ENCODE peak calls at places on chromosomes 4 and X, in six cellular contexts. B, F, V, G, L and I are unnamed samples.

GRCh38 chr4:158261480-158261879 is 51.2 kb downstream of the TMEM144 start:
- DNase-seq in V (no peak), G (no peak), F (no peak), B (no peak), L (no peak), I (no peak)

GRCh38 chr4:126137782-126138170 is 823.0 kb downstream of the FAT4 start:
- DNase-seq in F (no peak), V (no peak), G (no peak), L (no peak), B (no peak), I (no peak)

GRCh38 chrX:136819026-136819425 is 38.3 kb upstream of the ARHGEF6 start:
- DNase-seq in B (no peak), V (no peak), F (no peak), G (no peak), L (no peak), I (no peak)

GRCh38 chr4:123452585-123452984 is 56.0 kb downstream of the SPRY1 start:
- DNase-seq in B (peak), L (peak), G (peak), V (no peak), F (no peak), I (no peak)

GRCh38 chr4:70570796-70571195 is 21.3 kb upstream of the AMBN start:
- DNase-seq in V (no peak), L (no peak), B (no peak), F (no peak), G (no peak), I (no peak)

GRCh38 chr4:141575884-141576283 is 60.5 kb upstream of the IL15 start:
- DNase-seq in B (peak), V (no peak), G (no peak), F (no peak), L (no peak), I (no peak)

GRCh38 chr4:94534401-94535312 is 82.9 kb downstream of the PDLIM5 start:
- DNase-seq in B (no peak), L (no peak), F (no peak), G (no peak), V (no peak), I (no peak)

GRCh38 chrX:140040397-140040796 is 75.1 kb upstream of the CXorf66 start:
- DNase-seq in G (no peak), V (no peak), L (peak), B (peak), F (peak), I (no peak)

GRCh38 chr4:6753103-6753560 is 29.4 kb upstream of the KIAA0232 start:
- DNase-seq in G (no peak), F (peak), B (no peak), L (no peak), V (no peak), I (no peak)

GRCh38 chr4:139530833-139531427 is 25.1 kb downstream of the SETD7 start:
- DNase-seq in L (no peak), V (no peak), F (peak), B (peak), G (no peak), I (no peak)

GRCh38 chr4:184267206-184267608 is 49.5 kb upstream of the ENPP6 start:
- DNase-seq in V (no peak), F (no peak), G (no peak), L (no peak), B (no peak), I (no peak)

GRCh38 chr4:133694416-133694815 is 507.2 kb downstream of the PABPC4L start:
- DNase-seq in V (no peak), F (no peak), G (no peak), L (peak), B (no peak), I (no peak)

GRCh38 chrX:17986977-17987376 is 125.9 kb upstream of the RAI2 start:
- DNase-seq in G (no peak), L (no peak), V (no peak), F (no peak), B (no peak), I (no peak)

GRCh38 chr4:73606465-73606974 is 13.7 kb downstream of the RASSF6 start:
- DNase-seq in L (no peak), B (peak), F (no peak), G (no peak), V (no peak), I (no peak)

GRCh38 chr4:145909331-145909730 is 29.3 kb downstream of the ZNF827 start:
- DNase-seq in V (no peak), B (peak), G (peak), F (peak), L (no peak), I (no peak)

GRCh38 chr4:140363051-140363450 is 10.4 kb upstream of the SCOC start:
- DNase-seq in G (no peak), F (no peak), B (no peak), V (no peak), L (no peak), I (no peak)

GRCh38 chr4:99947608-99948007 is 1.2 kb upstream of the DNAJB14 start:
- DNase-seq in B (no peak), L (no peak), G (no peak), F (no peak), V (no peak), I (no peak)

GRCh38 chr4:40281099-40281498 is 54.0 kb upstream of the CHRNA9 start:
- DNase-seq in L (no peak), V (no peak), F (no peak), G (no peak), B (no peak), I (no peak)

GRCh38 chr4:59655996-59656395 is 1544.1 kb upstream of the ADGRL3 start:
- DNase-seq in L (no peak), B (peak), V (no peak), G (no peak), F (no peak), I (no peak)

GRCh38 chrX:19991350-19991718 is 473 bp upstream of the BCLAF3 start:
- DNase-seq in L (no peak), F (no peak), V (no peak), G (no peak), B (no peak), I (no peak)

GRCh38 chr4:113541933-113542332 is 219.6 kb downstream of the CAMK2D start:
- DNase-seq in G (no peak), L (no peak), B (no peak), F (no peak), V (no peak), I (no peak)

GRCh38 chr4:183370786-183371185 is 48.6 kb upstream of the CLDN24 start:
- DNase-seq in L (no peak), V (no peak), B (no peak), F (no peak), G (no peak), I (no peak)

GRCh38 chr4:64857198-64857597 is 447.9 kb upstream of the TECRL start:
- DNase-seq in V (no peak), B (peak), L (peak), G (no peak), F (no peak), I (no peak)

GRCh38 chr4:6991771-6992557 is 51.2 kb upstream of the TADA2B start:
- DNase-seq in G (peak), V (peak), B (peak), L (peak), F (no peak), I (no peak)

GRCh38 chrX:134725103-134725690 is 66.9 kb upstream of the PLAC1 start:
- DNase-seq in B (peak), G (no peak), L (no peak), F (no peak), V (no peak), I (no peak)

GRCh38 chrX:102832661-102833060 is 104.4 kb upstream of the RAB40AL start:
- DNase-seq in V (no peak), B (peak), G (no peak), L (peak), F (no peak), I (no peak)

GRCh38 chr4:145938618-145939177 is at the start of gene ZNF827:
- DNase-seq in L (peak), B (peak), G (peak), F (peak), V (peak), I (peak)

GRCh38 chr4:174222266-174222872 is 61.1 kb downstream of the FBXO8 start:
- DNase-seq in F (peak), L (no peak), B (peak), V (no peak), G (no peak), I (no peak)

GRCh38 chrX:20026278-20026677 is 35.4 kb upstream of the BCLAF3 start:
- DNase-seq in G (no peak), V (no peak), F (no peak), L (peak), B (peak), I (no peak)

GRCh38 chrX:21745756-21746155 is 12.2 kb downstream of the SMPX start:
- DNase-seq in G (no peak), F (peak), L (no peak), V (no peak), B (peak), I (no peak)

GRCh38 chr4:73908965-73909364 is 39.8 kb downstream of the CXCL1 start:
- DNase-seq in L (no peak), B (no peak), V (no peak), F (no peak), G (no peak), I (no peak)

GRCh38 chr4:71366776-71367175 is 28.0 kb downstream of the SLC4A4 start:
- DNase-seq in G (no peak), L (no peak), B (no peak), V (no peak), F (no peak), I (no peak)

GRCh38 chr4:110702326-110702725 is 79.4 kb upstream of the PITX2 start:
- DNase-seq in L (no peak), F (no peak), G (no peak), B (no peak), V (no peak), I (no peak)

GRCh38 chrX:154840856-154841255 is 6.4 kb upstream of the SMIM9 start:
- DNase-seq in B (peak), F (peak), G (no peak), L (peak), V (no peak), I (no peak)

GRCh38 chr4:95640337-95640736 is 91.6 kb upstream of the UNC5C start:
- DNase-seq in V (no peak), F (no peak), B (no peak), G (no peak), L (no peak), I (no peak)

GRCh38 chr4:72631296-72631695 is 62.3 kb upstream of the ADAMTS3 start:
- DNase-seq in B (peak), G (no peak), V (no peak), F (no peak), L (peak), I (no peak)

GRCh38 chrX:40314070-40314469 is 216.3 kb upstream of the BCOR start:
- DNase-seq in B (no peak), F (no peak), G (no peak), V (no peak), L (no peak), I (no peak)

GRCh38 chr4:132792305-132792704 is 356.8 kb upstream of the PCDH10 start:
- DNase-seq in G (no peak), L (no peak), F (no peak), B (peak), V (no peak), I (no peak)

GRCh38 chr4:109390369-109390768 is 43.2 kb upstream of the SEC24B start:
- DNase-seq in F (no peak), B (no peak), V (no peak), L (no peak), G (no peak), I (no peak)

GRCh38 chr4:24067781-24068193 is 177.9 kb upstream of the PPARGC1A start:
- DNase-seq in F (peak), B (peak), V (no peak), G (no peak), L (peak), I (no peak)

GRCh38 chrX:106999002-106999975 is 723 bp downstream of the MORC4 start:
- DNase-seq in V (no peak), B (peak), L (peak), G (peak), F (peak), I (no peak)
- TF ChIP-seq CTCF in V (peak), B (peak), L (peak), G (peak), F (no peak), I (no peak)

GRCh38 chrX:149487292-149487691 is 17.8 kb downstream of the IDS start:
- DNase-seq in B (peak), F (no peak), L (no peak), V (no peak), G (no peak), I (no peak)
- TF ChIP-seq CTCF in B (peak), F (peak), L (peak), V (no peak), G (no peak), I (peak)

GRCh38 chrX:36909584-36909983 is 98.6 kb upstream of the FAM47C start:
- DNase-seq in V (no peak), G (no peak), B (no peak), L (no peak), F (no peak), I (no peak)

GRCh38 chrX:36913551-36913950 is 94.6 kb upstream of the FAM47C start:
- DNase-seq in L (no peak), V (no peak), G (no peak), F (no peak), B (no peak), I (no peak)

GRCh38 chrX:36908801-36909403 is 99.3 kb upstream of the FAM47C start:
- DNase-seq in G (no peak), V (no peak), L (peak), F (no peak), B (peak), I (no peak)
- TF ChIP-seq CTCF in G (peak), V (peak), L (peak), F (peak), B (peak), I (peak)

GRCh38 chr4:55661398-55662056 is 25.4 kb upstream of the NMU start:
- DNase-seq in L (no peak), F (no peak), B (no peak), V (no peak), G (no peak), I (no peak)
- TF ChIP-seq CTCF in L (no peak), F (no peak), B (no peak), V (no peak), G (no peak), I (no peak)

GRCh38 chr4:151851354-151851753 is 90.5 kb upstream of the GATB start:
- DNase-seq in G (no peak), B (no peak), L (no peak), F (no peak), V (no peak), I (no peak)

GRCh38 chr4:151852202-151852601 is 91.4 kb upstream of the GATB start:
- DNase-seq in V (no peak), B (no peak), F (no peak), G (no peak), L (no peak), I (no peak)

GRCh38 chr4:151854731-151855130 is 93.9 kb upstream of the GATB start:
- DNase-seq in B (no peak), G (no peak), V (no peak), F (no peak), L (peak), I (no peak)

GRCh38 chr4:151853034-151853433 is 92.2 kb upstream of the GATB start:
- DNase-seq in L (no peak), G (no peak), B (no peak), F (no peak), V (no peak), I (no peak)

DNA sequence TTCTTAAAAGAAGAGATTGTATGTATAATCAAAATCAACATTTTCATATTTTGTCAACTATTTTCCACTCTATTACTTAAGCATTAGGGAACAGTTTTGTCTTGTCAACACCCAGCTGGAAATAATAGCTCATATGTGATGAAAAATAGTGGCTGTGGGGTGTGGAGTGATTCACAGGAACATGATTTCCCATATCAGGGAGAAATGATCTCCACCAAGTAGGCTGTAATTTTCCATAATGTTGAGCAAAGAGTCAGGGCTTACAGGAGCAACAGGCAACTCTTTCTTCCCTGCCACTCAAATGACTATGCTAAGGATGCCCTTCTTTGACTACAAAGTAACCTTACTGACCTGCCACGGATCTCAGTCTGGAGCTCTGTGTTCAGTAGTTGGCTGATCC is 89.9 kb upstream of the GATB start:
- DNase-seq in F (no peak), V (no peak), B (no peak), G (no peak), L (no peak), I (no peak)
- TF ChIP-seq CTCF in F (no peak), V (no peak), B (no peak), G (no peak), L (no peak), I (no peak)